ENCODE peak calls at places on chromosomes 3 and 15, in six cellular contexts. C, V, Q, X, B and F are unnamed samples.

GRCh38 chr3:160577551-160578195 is 12.3 kb upstream of the KPNA4 start:
- DNase-seq in C (no peak), V (peak), Q (no peak), X (peak), B (peak), F (no peak)

GRCh38 chr3:13715961-13716360 is 163.9 kb downstream of the WNT7A start:
- DNase-seq in C (no peak), V (no peak), Q (no peak), X (no peak), B (peak), F (no peak)

GRCh38 chr15:59388670-59389069 is 16.0 kb upstream of the MYO1E start:
- DNase-seq in C (peak), V (peak), Q (no peak), X (no peak), B (no peak), F (no peak)

GRCh38 chr15:31435256-31435781 is 108.7 kb downstream of the KLF13 start:
- DNase-seq in C (peak), V (peak), Q (peak), X (peak), B (peak), F (peak)

GRCh38 chr3:184231671-184232070 is 2.3 kb downstream of the VWA5B2 start:
- DNase-seq in C (no peak), V (no peak), Q (no peak), X (no peak), B (no peak), F (no peak)

GRCh38 chr3:143442761-143443477 is 323.3 kb downstream of the CHST2 start:
- DNase-seq in C (no peak), V (peak), Q (no peak), X (no peak), B (no peak), F (no peak)

GRCh38 chr3:101865751-101866509 is 16.6 kb downstream of the NFKBIZ start:
- DNase-seq in C (peak), V (peak), Q (no peak), X (no peak), B (peak), F (peak)

GRCh38 chr3:101532783-101533602 is 20.0 kb upstream of the SENP7 start:
- DNase-seq in C (no peak), V (no peak), Q (no peak), X (no peak), B (no peak), F (no peak)

GRCh38 chr15:83380682-83381081 is 66.5 kb upstream of the SH3GL3 start:
- DNase-seq in C (peak), V (peak), Q (peak), X (peak), B (peak), F (peak)

GRCh38 chr3:12193485-12194165 is 34.9 kb upstream of the TIMP4 start:
- DNase-seq in C (peak), V (peak), Q (peak), X (peak), B (no peak), F (no peak)
- TF ChIP-seq BHLHE40 in C (no peak), V (peak), Q (peak), X (no peak), B (no peak), F (no peak)

GRCh38 chr3:55198554-55198953 is 270.7 kb upstream of the LRTM1 start:
- DNase-seq in C (no peak), V (peak), Q (no peak), X (no peak), B (no peak), F (no peak)

GRCh38 chr3:55203006-55203405 is 275.1 kb upstream of the LRTM1 start:
- DNase-seq in C (no peak), V (peak), Q (no peak), X (no peak), B (no peak), F (no peak)

GRCh38 chr3:55201729-55202128 is 273.9 kb upstream of the LRTM1 start:
- DNase-seq in C (no peak), V (peak), Q (no peak), X (no peak), B (no peak), F (no peak)

GRCh38 chr3:55202320-55202719 is 274.5 kb upstream of the LRTM1 start:
- DNase-seq in C (no peak), V (peak), Q (no peak), X (no peak), B (no peak), F (no peak)

DNA sequence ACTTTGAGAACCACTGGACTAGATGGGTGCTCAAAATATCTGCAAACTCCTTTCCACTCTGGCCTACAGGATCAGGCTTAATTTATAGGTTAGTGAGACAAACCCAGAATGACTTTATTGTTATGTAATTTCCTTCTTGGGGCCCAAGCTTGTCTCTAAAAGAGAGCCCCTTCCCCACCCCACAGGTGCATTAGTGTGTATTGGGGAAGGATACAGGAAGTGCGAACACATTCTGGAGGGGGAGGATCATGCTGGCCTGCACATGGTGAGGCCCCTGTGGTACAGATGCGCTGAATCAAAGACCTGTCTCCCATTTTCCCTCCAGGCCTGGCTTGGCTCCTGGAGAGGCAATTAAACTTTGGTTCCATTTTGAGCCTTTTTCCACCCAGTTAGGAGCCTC is 273.1 kb upstream of the LRTM1 start:
- DNase-seq in C (no peak), V (no peak), Q (no peak), X (no peak), B (no peak), F (no peak)
- TF ChIP-seq BHLHE40 in C (no peak), V (no peak), Q (no peak), X (no peak), B (no peak), F (no peak)

DNA sequence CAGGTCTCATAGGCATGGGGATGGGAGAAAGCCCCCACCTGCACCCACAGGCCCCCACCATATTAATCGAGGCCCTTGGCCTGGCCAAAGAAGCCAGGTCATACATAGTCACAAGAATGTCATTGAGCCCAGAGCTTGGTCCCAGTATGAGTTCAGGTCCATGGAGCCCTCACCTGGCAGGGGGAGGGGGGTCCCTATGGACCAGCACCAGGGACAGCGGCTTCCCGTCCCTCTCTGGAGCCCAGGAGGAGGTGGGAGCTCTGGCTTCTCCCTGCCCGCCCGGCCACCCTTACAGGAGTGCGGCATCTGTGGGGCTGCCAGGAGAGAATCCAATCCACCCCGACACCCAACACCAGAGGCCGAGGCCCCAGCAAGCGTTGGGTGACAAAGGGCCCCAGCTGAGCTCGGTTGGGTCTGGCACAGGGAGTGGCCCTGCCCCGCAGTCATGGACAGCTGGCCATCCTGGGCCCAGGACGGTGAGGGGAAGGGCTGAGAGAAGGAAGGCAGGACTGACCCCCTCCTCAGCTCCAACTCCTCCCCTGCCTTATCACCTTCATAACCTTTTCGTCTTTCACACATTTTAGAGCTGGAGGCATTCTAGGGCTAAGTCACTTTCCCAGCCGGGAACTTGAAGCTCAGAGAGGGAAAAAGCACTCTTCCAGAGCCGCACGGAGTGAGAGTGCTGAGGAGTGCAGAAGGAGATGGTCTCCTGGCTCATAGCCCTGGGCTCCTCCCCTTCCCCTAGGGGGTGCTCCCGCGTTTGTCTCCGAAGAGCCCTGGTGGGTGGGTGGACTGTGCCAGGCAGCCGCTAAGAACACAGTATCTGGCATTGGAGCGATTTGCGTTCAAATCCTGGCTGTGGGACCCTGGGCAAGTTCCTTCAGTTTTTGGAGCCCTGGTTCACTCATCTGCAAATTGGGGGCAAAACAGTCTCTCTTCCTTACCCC is 54.6 kb downstream of the ATP2B2 start:
- DNase-seq in C (no peak), V (no peak), Q (no peak), X (no peak), B (no peak), F (no peak)
- TF ChIP-seq BHLHE40 in C (no peak), V (no peak), Q (no peak), X (no peak), B (no peak), F (no peak)

GRCh38 chr3:8303466-8303865 is 198.2 kb upstream of the LMCD1 start:
- DNase-seq in C (no peak), V (peak), Q (no peak), X (no peak), B (no peak), F (no peak)

GRCh38 chr3:8298021-8298954 is 203.3 kb upstream of the LMCD1 start:
- DNase-seq in C (no peak), V (no peak), Q (no peak), X (no peak), B (no peak), F (no peak)

GRCh38 chr3:8307545-8308110 is 194.0 kb upstream of the LMCD1 start:
- DNase-seq in C (no peak), V (no peak), Q (no peak), X (no peak), B (no peak), F (no peak)

GRCh38 chr3:8305371-8305770 is 196.3 kb upstream of the LMCD1 start:
- DNase-seq in C (no peak), V (no peak), Q (no peak), X (no peak), B (no peak), F (no peak)

GRCh38 chr3:8301977-8302589 is 199.5 kb upstream of the LMCD1 start:
- DNase-seq in C (peak), V (peak), Q (no peak), X (peak), B (peak), F (peak)
- TF ChIP-seq BHLHE40 in C (no peak), V (no peak), Q (no peak), X (no peak), B (no peak), F (no peak)